ENCODE peak calls at places on chromosomes 4 and X, in five cellular contexts. M is astrocyte, G is cardiac muscle cell, I is lower lobe of right lung, U is sigmoid colon. N is an unnamed sample.

GRCh38 chrX:45954026-45954425 is 591.2 kb downstream of the ZNF674 start:
- DNase-seq in M (peak; percentile 33), G (peak; percentile 1), I (no peak), U (no peak), N (no peak)

GRCh38 chr4:4327652-4328121 is 37.6 kb downstream of the ZBTB49 start:
- DNase-seq in M (no peak), G (peak; percentile 73), I (peak; percentile 59), U (peak; percentile 66), N (no peak)

GRCh38 chr4:173301518-173302201 is 32.5 kb downstream of the HMGB2 start:
- DNase-seq in M (peak; percentile 48), G (peak; percentile 61), I (no peak), U (no peak), N (peak; percentile 68)

GRCh38 chrX:72038868-72039267 is 92.8 kb downstream of the RTL5 start:
- DNase-seq in M (no peak), G (no peak), I (no peak), U (no peak), N (no peak)

GRCh38 chrX:2689773-2690666 is 1.1 kb upstream of the CD99 start:
- DNase-seq in M (no peak), G (no peak), I (no peak), U (no peak), N (no peak)

GRCh38 chr4:72900952-72901351 is 168.6 kb downstream of the COX18 start:
- DNase-seq in M (peak; percentile 37), G (peak; percentile 20), I (no peak), U (no peak), N (peak; percentile 48)

GRCh38 chrX:134158821-134159512 is 78.0 kb upstream of the CCDC160 start:
- DNase-seq in M (no peak), G (no peak), I (no peak), U (no peak), N (no peak)

GRCh38 chr4:173490817-173491518 is 39.1 kb downstream of the HAND2 start:
- DNase-seq in M (peak; percentile 69), G (peak; percentile 83), I (no peak), U (no peak), N (peak; percentile 79)

GRCh38 chrX:6024204-6024603 is 204.5 kb downstream of the NLGN4X start:
- DNase-seq in M (peak; percentile 76), G (no peak), I (no peak), U (no peak), N (no peak)

GRCh38 chr4:126123933-126124332 is 809.2 kb downstream of the FAT4 start:
- DNase-seq in M (peak; percentile 17), G (peak; percentile 0), I (no peak), U (no peak), N (peak; percentile 1)

GRCh38 chrX:72169008-72169728 is 12.4 kb upstream of the PIN4 start:
- DNase-seq in M (no peak), G (peak; percentile 27), I (no peak), U (no peak), N (peak; percentile 8)

GRCh38 chrX:10932842-10933440 is 178.2 kb upstream of the HCCS start:
- DNase-seq in M (no peak), G (no peak), I (no peak), U (no peak), N (peak; percentile 35)

GRCh38 chrX:147077472-147077871 is 262.9 kb upstream of the CXorf51A start:
- DNase-seq in M (no peak), G (no peak), I (no peak), U (no peak), N (no peak)

GRCh38 chrX:153225438-153226098 is 46.5 kb downstream of the MAGEA1 start:
- DNase-seq in M (no peak), G (no peak), I (peak; percentile 51), U (no peak), N (no peak)

GRCh38 chr4:54073481-54073880 is 9.1 kb upstream of the CHIC2 start:
- DNase-seq in M (peak; percentile 54), G (peak; percentile 44), I (no peak), U (no peak), N (peak; percentile 81)

GRCh38 chr4:81508786-81509574 is 37.3 kb upstream of the RASGEF1B start:
- DNase-seq in M (no peak), G (peak; percentile 62), I (no peak), U (no peak), N (no peak)

GRCh38 chr4:69689530-69690111 is 36.6 kb upstream of the UGT2A1 start:
- DNase-seq in M (peak; percentile 4), G (peak; percentile 72), I (no peak), U (no peak), N (peak; percentile 73)

GRCh38 chr4:8523175-8523574 is 57.0 kb upstream of the GPR78 start:
- DNase-seq in M (no peak), G (no peak), I (no peak), U (peak; percentile 36), N (no peak)

GRCh38 chrX:135395064-135395463 is 26.7 kb upstream of the SMIM10L2A start:
- DNase-seq in M (no peak), G (no peak), I (no peak), U (no peak), N (no peak)

GRCh38 chr4:15659768-15660394 is 4.7 kb upstream of the FBXL5 start:
- DNase-seq in M (peak; percentile 23), G (peak; percentile 91), I (no peak), U (no peak), N (peak; percentile 89)

GRCh38 chrX:48945517-48946348 is 11.7 kb downstream of the OTUD5 start:
- DNase-seq in M (no peak), G (peak; percentile 59), I (peak; percentile 54), U (no peak), N (peak; percentile 50)

GRCh38 chr4:158484173-158484885 is 37.4 kb upstream of the RXFP1 start:
- DNase-seq in M (peak; percentile 52), G (no peak), I (no peak), U (no peak), N (no peak)

GRCh38 chr4:31146366-31146765 is 426.2 kb downstream of the PCDH7 start:
- DNase-seq in M (peak; percentile 12), G (no peak), I (no peak), U (no peak), N (peak; percentile 4)

GRCh38 chrX:314049-314448 is 4.5 kb downstream of the GTPBP6 start:
- DNase-seq in M (no peak), G (no peak), I (peak; percentile 46), U (peak; percentile 69), N (no peak)

GRCh38 chrX:15384304-15384703 is at the start of gene VEGFD:
- DNase-seq in M (peak; percentile 24), G (peak; percentile 74), I (no peak), U (no peak), N (peak; percentile 89)

GRCh38 chr4:46667790-46668189 is 241.3 kb downstream of the COX7B2 start:
- DNase-seq in M (no peak), G (no peak), I (no peak), U (no peak), N (no peak)

GRCh38 chr4:155748039-155748438 is 10.8 kb upstream of the GUCY1B1 start:
- DNase-seq in M (no peak), G (no peak), I (no peak), U (no peak), N (no peak)

GRCh38 chr4:176981074-176981473 is 188.4 kb upstream of the VEGFC start:
- DNase-seq in M (no peak), G (no peak), I (no peak), U (no peak), N (no peak)

GRCh38 chr4:35710343-35710742 is 534.0 kb downstream of the ARAP2 start:
- DNase-seq in M (no peak), G (no peak), I (no peak), U (no peak), N (no peak)

GRCh38 chr4:119581480-119581879 is 47.1 kb downstream of the PDE5A start:
- DNase-seq in M (no peak), G (no peak), I (no peak), U (no peak), N (no peak)

GRCh38 chr4:150579591-150580234 is 2.2 kb upstream of the MAB21L2 start:
- DNase-seq in M (peak; percentile 48), G (peak; percentile 46), I (no peak), U (peak; percentile 82), N (no peak)

DNA sequence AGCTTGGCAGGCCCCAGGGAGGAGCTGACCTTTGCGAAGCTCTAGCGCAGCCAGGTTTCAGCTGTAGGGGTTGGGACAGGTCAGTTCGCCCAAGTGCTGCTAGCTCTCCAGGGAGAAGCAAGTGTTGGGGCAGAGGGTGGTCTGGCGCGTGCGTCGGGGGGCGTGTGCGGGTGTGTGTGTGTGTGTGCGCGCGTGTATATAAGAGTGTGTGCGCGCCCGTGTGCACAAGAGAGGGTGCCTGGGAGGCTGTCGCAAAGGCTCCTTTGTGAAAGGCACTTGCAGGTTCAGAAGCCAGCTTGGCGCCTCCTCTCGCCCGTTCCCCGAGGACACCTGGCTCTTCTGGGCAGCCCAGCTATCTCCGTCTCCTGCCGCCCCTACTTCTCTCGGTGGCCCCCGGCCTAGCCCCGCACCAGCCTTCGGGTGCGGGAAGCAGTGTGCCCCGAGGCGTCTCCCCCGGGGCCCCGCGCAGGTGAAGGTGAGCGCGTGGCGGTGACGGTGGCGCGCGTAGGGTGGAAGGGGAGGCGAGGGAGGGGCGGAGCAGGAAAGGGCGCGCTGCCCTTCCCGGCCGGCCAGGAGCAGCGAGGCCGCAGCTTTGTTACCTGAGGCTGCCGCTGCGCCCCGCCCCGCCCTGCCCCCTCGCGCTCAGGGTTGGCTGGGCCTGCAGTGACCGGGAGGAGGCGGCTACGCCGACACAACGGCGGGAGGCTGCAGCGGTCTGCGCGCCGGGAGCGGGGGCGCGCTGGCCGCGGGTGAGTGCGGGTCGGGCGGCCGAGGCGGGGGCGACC is at the start of gene FHDC1:
- DNase-seq in M (peak; percentile 19), G (no peak), I (peak; percentile 90), U (no peak), N (no peak)
- TF ChIP-seq CTCF in M (no peak), G (no peak), I (no peak), U (no peak), N (no peak)

GRCh38 chr4:6581566-6582121 is 6.7 kb downstream of the MAN2B2 start:
- DNase-seq in M (no peak), G (no peak), I (no peak), U (no peak), N (no peak)
- H3K4me3 ChIP-seq in M (no peak overlapping the region), G (no peak overlapping the region), I (no peak overlapping the region), U (no peak overlapping the region), N (no peak overlapping the region)

GRCh38 chrX:132071260-132071659 is 48.2 kb downstream of the STK26 start:
- DNase-seq in M (no peak), G (peak; percentile 26), I (no peak), U (no peak), N (peak; percentile 31)
- TF ChIP-seq CTCF in M (no peak), G (peak; percentile 29), I (peak; percentile 13), U (no peak), N (peak; percentile 36)

DNA sequence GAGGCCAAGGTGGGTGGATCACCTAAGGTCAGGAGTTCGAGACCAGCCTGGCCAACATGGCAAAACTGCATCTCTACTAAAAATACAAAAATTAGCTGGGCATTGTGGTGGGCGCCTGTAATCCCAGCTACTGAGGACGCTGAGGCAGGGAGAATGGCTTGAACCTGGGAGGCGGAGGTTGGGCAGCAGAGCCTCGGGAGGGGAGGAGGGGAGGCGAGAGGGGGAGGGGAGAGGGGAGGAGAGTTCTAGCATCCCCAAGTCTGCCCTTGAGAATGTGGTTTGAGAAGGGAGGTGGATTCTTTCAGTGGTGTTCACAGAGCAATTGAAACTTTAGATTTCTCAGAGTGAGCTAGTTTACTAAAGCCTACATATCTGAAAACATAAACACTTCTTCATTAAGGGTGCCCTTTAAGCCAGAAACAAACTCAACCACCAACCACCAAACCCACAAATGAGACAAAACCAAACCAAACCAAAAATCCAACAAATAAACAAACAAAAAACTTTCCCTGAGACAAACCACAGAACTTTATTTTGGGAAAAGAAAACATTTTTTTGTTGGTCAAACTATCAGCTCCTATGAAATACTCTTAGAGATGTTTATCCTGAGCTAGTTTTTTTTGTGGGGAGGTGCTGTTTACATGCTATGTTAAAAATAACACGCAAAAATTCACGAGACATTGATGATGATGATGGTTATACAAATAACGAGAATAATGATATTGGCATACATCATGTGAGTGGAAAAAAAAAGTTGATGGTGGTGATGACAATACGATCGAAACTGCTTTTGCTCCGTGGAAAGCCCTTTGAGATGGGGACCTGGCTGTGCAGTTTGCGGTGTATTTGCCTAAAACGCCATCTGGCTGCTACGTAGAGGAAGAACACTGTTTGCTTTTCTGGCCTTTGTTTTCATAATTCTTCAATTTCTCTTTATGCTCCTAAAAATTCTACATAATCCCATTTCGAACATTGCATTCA is 98.2 kb upstream of the PRKX start:
- DNase-seq in M (peak; percentile 22), G (peak; percentile 60), I (no peak), U (no peak), N (peak; percentile 72)
- H3K4me3 ChIP-seq in M (no peak overlapping the region), G (no peak overlapping the region), I (no peak overlapping the region), U (no peak overlapping the region), N (no peak overlapping the region)

N was measured in fibroblast of the aortic adventitia.